ENCODE peak calls at places on chromosomes 13 and 19, in five cellular contexts. U is NCI-H1930, D is tibial artery, O is endothelial cell, W is psoas muscle. X is an unnamed sample.

GRCh38 chr13:51668580-51669195 is 84.4 kb downstream of the WDFY2 start:
- DNase-seq in U (no peak), D (no peak), O (no peak), W (no peak), X (no peak)

GRCh38 chr19:10517361-10517759 is at the start of gene S1PR5:
- DNase-seq in U (no peak), D (no peak), O (no peak), W (no peak), X (no peak)

GRCh38 chr19:58557253-58558065 is 952 bp downstream of the UBE2M start:
- DNase-seq in U (no peak), D (no peak), O (no peak), W (no peak), X (no peak)

GRCh38 chr13:47908200-47908902 is 92.7 kb downstream of the SUCLA2 start:
- DNase-seq in U (no peak), D (no peak), O (no peak), W (no peak), X (no peak)

GRCh38 chr19:44624840-44625354 is 11.5 kb downstream of the IGSF23 start:
- DNase-seq in U (no peak), D (no peak), O (no peak), W (no peak), X (no peak)

GRCh38 chr13:101996906-101997408 is 404.9 kb downstream of the FGF14 start:
- DNase-seq in U (no peak), D (no peak), O (no peak), W (no peak), X (peak)

GRCh38 chr19:33469171-33470039 is 52.2 kb downstream of the PEPD start:
- DNase-seq in U (no peak), D (no peak), O (no peak), W (no peak), X (no peak)

GRCh38 chr19:38733493-38734175 is 10.6 kb downstream of the CAPN12 start:
- DNase-seq in U (no peak), D (no peak), O (no peak), W (no peak), X (no peak)

GRCh38 chr19:3801412-3802096 is 15.4 kb upstream of the MATK start:
- DNase-seq in U (peak), D (no peak), O (peak), W (no peak), X (peak)

GRCh38 chr13:112354330-112355273 is 21.6 kb upstream of the SPACA7 start:
- DNase-seq in U (no peak), D (no peak), O (no peak), W (no peak), X (no peak)

GRCh38 chr13:30186644-30187431 is 120.5 kb downstream of the KATNAL1 start:
- DNase-seq in U (no peak), D (no peak), O (no peak), W (no peak), X (peak)